ENCODE peak calls at places on chromosomes 11 and 22, in five cellular contexts. D, H, S, T and F are unnamed samples.

GRCh38 chr22:44701824-44702478 is at the start of gene PRR5:
- DNase-seq in D (peak), H (peak), S (no peak), T (peak), F (peak)

GRCh38 chr11:12048936-12049790 is 40.7 kb upstream of the DKK3 start:
- DNase-seq in D (no peak), H (no peak), S (no peak), T (no peak), F (no peak)

GRCh38 chr11:6570691-6571427 is 32.6 kb downstream of the RRP8 start:
- DNase-seq in D (no peak), H (peak), S (no peak), T (no peak), F (no peak)

GRCh38 chr11:44258190-44258489 is 51.8 kb downstream of the ALX4 start:
- DNase-seq in D (no peak), H (no peak), S (no peak), T (no peak), F (no peak)

GRCh38 chr22:20438066-20438677 is 547 bp upstream of the SCARF2 start:
- DNase-seq in D (no peak), H (peak), S (no peak), T (no peak), F (no peak)

GRCh38 chr11:86511086-86511551 is 136.4 kb downstream of the CCDC81 start:
- DNase-seq in D (no peak), H (no peak), S (no peak), T (no peak), F (no peak)

GRCh38 chr11:134560566-134561347 is 148.7 kb upstream of the B3GAT1 start:
- DNase-seq in D (no peak), H (peak), S (peak), T (no peak), F (no peak)

GRCh38 chr22:47515384-47516125 is 753.1 kb downstream of the TBC1D22A start:
- DNase-seq in D (no peak), H (no peak), S (no peak), T (no peak), F (no peak)

GRCh38 chr11:73856001-73856663 is 20.5 kb downstream of the COA4 start:
- DNase-seq in D (no peak), H (no peak), S (no peak), T (no peak), F (no peak)

GRCh38 chr11:72776844-72777754 is 16.7 kb downstream of the STARD10 start:
- DNase-seq in D (peak), H (peak), S (no peak), T (no peak), F (no peak)

GRCh38 chr11:72012897-72013721 is 14.4 kb downstream of the IL18BP start:
- DNase-seq in D (peak), H (no peak), S (peak), T (no peak), F (no peak)

GRCh38 chr22:41840216-41840615 is 7.3 kb downstream of the SREBF2 start:
- DNase-seq in D (no peak), H (no peak), S (no peak), T (no peak), F (no peak)

GRCh38 chr11:132024587-132025295 is 654.3 kb downstream of the NTM start:
- DNase-seq in D (no peak), H (no peak), S (no peak), T (no peak), F (no peak)

GRCh38 chr22:32466496-32466895 is 2.2 kb upstream of the BPIFC start:
- DNase-seq in D (no peak), H (no peak), S (no peak), T (no peak), F (no peak)

GRCh38 chr11:95067042-95067827 is 516 bp downstream of the SRSF8 start:
- DNase-seq in D (peak), H (peak), S (peak), T (peak), F (peak)

GRCh38 chr11:75152651-75153553 is 2.0 kb downstream of the SLCO2B1 start:
- DNase-seq in D (no peak), H (no peak), S (no peak), T (no peak), F (no peak)

GRCh38 chr11:113305440-113306336 is 8.7 kb upstream of the TTC12 start:
- DNase-seq in D (peak), H (peak), S (no peak), T (peak), F (peak)

GRCh38 chr11:74460481-74461154 is 6.7 kb downstream of the KCNE3 start:
- DNase-seq in D (no peak), H (no peak), S (no peak), T (no peak), F (no peak)

GRCh38 chr11:35861191-35861590 is 82.7 kb upstream of the LDLRAD3 start:
- DNase-seq in D (no peak), H (no peak), S (no peak), T (no peak), F (no peak)

GRCh38 chr11:1549355-1550330 is 22.4 kb downstream of the DUSP8 start:
- DNase-seq in D (no peak), H (no peak), S (no peak), T (no peak), F (no peak)

GRCh38 chr22:17922925-17923898 is 101.1 kb downstream of the MICAL3 start:
- DNase-seq in D (no peak), H (no peak), S (no peak), T (peak), F (no peak)

GRCh38 chr11:7890417-7891179 is 40.5 kb downstream of the OR10A6 start:
- DNase-seq in D (no peak), H (no peak), S (no peak), T (no peak), F (no peak)

GRCh38 chr11:114738954-114739353 is 60.6 kb downstream of the NXPE2 start:
- DNase-seq in D (no peak), H (peak), S (no peak), T (peak), F (peak)

GRCh38 chr11:65417221-65417701 is 5.3 kb upstream of the NEAT1 start:
- DNase-seq in D (peak), H (peak), S (peak), T (no peak), F (peak)

GRCh38 chr11:87038235-87038960 is 664 bp downstream of the TMEM135 start:
- DNase-seq in D (no peak), H (no peak), S (no peak), T (no peak), F (no peak)

GRCh38 chr11:19576054-19576453 is 136.6 kb upstream of the NAV2 start:
- DNase-seq in D (no peak), H (no peak), S (peak), T (no peak), F (no peak)

GRCh38 chr11:24134879-24135588 is 361.8 kb upstream of the LUZP2 start:
- DNase-seq in D (no peak), H (no peak), S (no peak), T (no peak), F (no peak)

GRCh38 chr11:93329936-93330445 is 551 bp upstream of the DEUP1 start:
- DNase-seq in D (no peak), H (peak), S (no peak), T (no peak), F (no peak)

GRCh38 chr11:120208777-120209176 is 2.1 kb upstream of the OAF start:
- DNase-seq in D (no peak), H (no peak), S (no peak), T (no peak), F (no peak)

GRCh38 chr22:30749272-30749671 is 54.6 kb downstream of the OSBP2 start:
- DNase-seq in D (no peak), H (no peak), S (no peak), T (no peak), F (no peak)

GRCh38 chr11:101348786-101349185 is 219.2 kb upstream of the PGR start:
- DNase-seq in D (no peak), H (no peak), S (no peak), T (no peak), F (no peak)

GRCh38 chr22:24583221-24583971 is 9.5 kb downstream of the LRRC75B start:
- DNase-seq in D (no peak), H (peak), S (no peak), T (peak), F (no peak)

GRCh38 chr11:80916180-80916811 is 1475.5 kb upstream of the TENM4 start:
- DNase-seq in D (no peak), H (no peak), S (no peak), T (no peak), F (no peak)

GRCh38 chr11:76637491-76638266 is 32.9 kb downstream of the LRRC32 start:
- DNase-seq in D (peak), H (peak), S (no peak), T (no peak), F (peak)

GRCh38 chr22:29623553-29624169 is 20.2 kb downstream of the NF2 start:
- DNase-seq in D (no peak), H (no peak), S (no peak), T (no peak), F (no peak)

GRCh38 chr11:88193278-88193677 is 18.0 kb upstream of the RAB38 start:
- DNase-seq in D (no peak), H (no peak), S (no peak), T (no peak), F (no peak)

GRCh38 chr22:50694099-50694498 is 21.5 kb downstream of the SHANK3 start:
- DNase-seq in D (no peak), H (no peak), S (no peak), T (no peak), F (peak)

GRCh38 chr11:113992459-113993105 is 17.7 kb downstream of the HTR3A start:
- DNase-seq in D (no peak), H (no peak), S (no peak), T (no peak), F (no peak)

GRCh38 chr11:7673724-7674434 is 579 bp upstream of the CYB5R2 start:
- DNase-seq in D (no peak), H (peak), S (peak), T (peak), F (peak)

GRCh38 chr11:63768232-63769043 is at the start of gene ZFTA:
- DNase-seq in D (peak), H (peak), S (no peak), T (peak), F (peak)
- TF ChIP-seq CTCF in D (peak), H (peak), S (peak), T (peak), F (peak)

GRCh38 chr11:66697988-66698387 is 20.3 kb upstream of the RBM4B start:
- DNase-seq in D (no peak), H (no peak), S (no peak), T (no peak), F (no peak)

GRCh38 chr11:66698491-66698890 is 20.8 kb upstream of the RBM4B start:
- DNase-seq in D (no peak), H (no peak), S (no peak), T (no peak), F (no peak)

GRCh38 chr11:66700742-66701141 is 23.1 kb upstream of the RBM4B start:
- DNase-seq in D (no peak), H (no peak), S (no peak), T (no peak), F (no peak)

GRCh38 chr11:66701432-66702240 is 23.9 kb upstream of the RBM4B start:
- DNase-seq in D (no peak), H (no peak), S (no peak), T (no peak), F (peak)

GRCh38 chr11:66700337-66700736 is 22.6 kb upstream of the RBM4B start:
- DNase-seq in D (no peak), H (no peak), S (no peak), T (no peak), F (no peak)
- TF ChIP-seq CTCF in D (no peak), H (no peak), S (no peak), T (no peak), F (no peak)

GRCh38 chr11:64271339-64272132 is 12.9 kb downstream of the BAD start:
- DNase-seq in D (peak), H (peak), S (peak), T (peak), F (peak)
- TF ChIP-seq CTCF in D (peak), H (peak), S (no peak), T (no peak), F (no peak)

DNA sequence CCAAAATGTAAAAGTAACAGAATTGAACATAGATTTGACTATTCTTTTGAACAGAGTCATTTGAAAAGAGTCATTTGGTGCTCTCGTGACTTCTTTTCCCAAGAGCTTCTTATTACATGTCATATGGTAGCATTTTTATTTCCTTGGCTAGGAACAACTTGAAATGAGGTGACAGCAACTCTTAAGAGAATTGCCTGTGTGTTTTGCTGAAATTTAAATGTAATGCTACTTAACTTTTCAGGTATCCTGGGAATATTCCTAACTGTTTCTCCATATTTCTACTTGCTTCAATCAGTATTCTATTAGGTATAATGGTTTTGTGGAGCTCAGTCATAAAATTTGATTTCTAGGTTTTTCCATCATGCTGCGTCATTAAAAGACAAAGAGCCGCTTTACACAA is 700.7 kb downstream of the LUZP2 start:
- DNase-seq in D (no peak), H (no peak), S (no peak), T (no peak), F (no peak)
- TF ChIP-seq CTCF in D (no peak), H (no peak), S (no peak), T (no peak), F (no peak)

GRCh38 chr22:39384750-39385480 is 14.7 kb upstream of the TAB1 start:
- DNase-seq in D (no peak), H (peak), S (no peak), T (peak), F (no peak)
- TF ChIP-seq CTCF in D (peak), H (peak), S (no peak), T (peak), F (no peak)

GRCh38 chr11:62241095-62241494 is 944 bp upstream of the SCGB1D2 start:
- DNase-seq in D (no peak), H (no peak), S (no peak), T (no peak), F (no peak)

GRCh38 chr11:62242021-62242420 is at the start of gene SCGB1D2:
- DNase-seq in D (peak), H (peak), S (no peak), T (peak), F (no peak)

GRCh38 chr11:62245271-62245753 is 3.3 kb downstream of the SCGB1D2 start:
- DNase-seq in D (no peak), H (peak), S (no peak), T (peak), F (peak)
- TF ChIP-seq CTCF in D (no peak), H (peak), S (no peak), T (no peak), F (no peak)

GRCh38 chr11:103988595-103988969 is 47.9 kb upstream of the DDI1 start:
- DNase-seq in D (no peak), H (no peak), S (no peak), T (no peak), F (no peak)
- TF ChIP-seq CTCF in D (no peak), H (no peak), S (no peak), T (no peak), F (no peak)

DNA sequence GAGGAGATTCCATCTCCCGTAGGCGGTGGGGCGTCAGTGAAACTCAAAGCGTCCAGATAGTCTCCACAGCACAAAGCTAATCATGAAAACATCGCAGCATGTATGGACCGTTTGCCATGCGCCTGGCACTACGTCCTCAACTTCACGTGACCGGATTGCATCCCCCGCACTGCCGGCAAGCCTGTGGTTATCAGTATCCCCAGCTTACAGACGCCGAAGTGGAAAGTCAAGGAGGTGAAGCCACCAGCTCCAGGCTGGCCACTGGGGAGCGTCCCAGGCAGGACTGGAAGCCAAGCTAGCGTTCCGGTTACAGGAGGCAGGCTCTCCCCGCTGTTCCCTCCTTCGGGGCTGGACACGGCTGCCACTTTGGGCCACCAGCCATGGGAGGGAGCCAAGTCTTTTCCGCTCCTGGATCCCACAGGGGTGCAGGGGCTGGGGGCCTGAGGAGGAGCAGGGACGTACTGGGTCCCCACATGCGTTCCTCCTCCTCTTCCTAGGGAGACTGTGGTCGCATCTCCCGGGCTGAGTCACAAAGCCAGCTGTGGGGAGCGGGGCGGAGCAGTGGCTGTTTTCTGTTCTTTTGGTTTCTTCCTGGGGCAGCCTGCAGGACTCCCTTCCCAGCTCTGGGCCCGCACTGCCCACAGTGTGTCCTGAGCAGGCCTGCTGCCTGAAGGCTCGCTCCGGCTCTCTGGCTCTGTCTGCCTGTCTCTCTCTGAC is 4.3 kb upstream of the OSBPL5 start:
- DNase-seq in D (peak), H (peak), S (no peak), T (peak), F (peak)
- TF ChIP-seq CTCF in D (peak), H (peak), S (no peak), T (no peak), F (no peak)

DNA sequence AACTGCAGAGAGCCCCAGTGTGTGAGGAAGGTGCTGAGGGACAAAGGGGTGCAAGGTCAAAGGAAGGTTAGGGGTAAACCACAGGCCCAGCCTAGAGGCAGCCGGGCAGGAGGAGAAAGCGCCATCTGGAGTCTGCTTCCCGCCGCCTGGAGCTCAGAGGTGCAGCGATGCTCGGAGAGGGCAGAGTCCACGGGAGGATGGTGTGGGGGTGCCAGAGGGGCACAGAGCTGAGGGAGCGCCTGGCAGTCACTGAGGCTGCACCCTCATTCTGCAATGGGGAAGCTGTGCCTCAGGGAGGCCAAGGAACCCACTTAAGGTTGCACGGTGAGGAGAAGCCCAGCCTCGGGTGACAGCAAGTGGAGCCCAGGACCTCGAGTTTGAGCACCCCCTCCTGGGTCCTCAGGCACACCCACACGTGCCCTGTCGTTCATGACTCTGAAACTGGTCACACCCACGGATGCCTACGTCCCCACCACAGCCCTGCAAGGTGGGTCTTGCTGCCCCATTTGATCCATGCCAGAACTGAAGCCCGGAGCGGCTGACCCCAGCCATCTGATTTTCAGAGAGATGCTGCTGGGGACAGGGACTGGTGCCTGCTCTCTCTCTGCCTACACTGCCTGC is 1.6 kb downstream of the IL2RB start:
- DNase-seq in D (no peak), H (no peak), S (no peak), T (no peak), F (peak)
- TF ChIP-seq CTCF in D (no peak), H (no peak), S (no peak), T (no peak), F (no peak)